ENCODE peak calls at places on chromosomes 4 and X, in seven cellular contexts. Z is left cardiac atrium; V is NCI-H1930; X is activated CD8-positive, alpha-beta memory T cell treated with anti-CD3 and anti-CD28 coated beads, Interleukin-2, amount 50 U/mL, for 4 hours; R is stimulated activated CD4-positive, alpha-beta T cell treated with anti-CD3 and anti-CD28 coated beads, Interleukin-2, amount 100 ng/mL, for 48 hours; J is Ammon's horn; Y is HTR-8/SVneo. M is an unnamed sample.

GRCh38 chr4:145099653-145100052 is 1.5 kb downstream of the ABCE1 start:
- DNase-seq in Z (no peak), V (no peak), X (no peak), R (no peak), J (no peak), Y (no peak), M (no peak)

GRCh38 chr4:55125763-55126541 is 557 bp upstream of the KDR start:
- DNase-seq in Z (peak), V (no peak), X (no peak), R (no peak), J (no peak), Y (peak), M (no peak)

GRCh38 chrX:47936224-47936939 is 67.4 kb downstream of the ZNF182 start:
- DNase-seq in Z (no peak), V (no peak), X (no peak), R (no peak), J (peak), Y (no peak), M (no peak)

GRCh38 chr4:66639361-66639760 is 905.9 kb downstream of the CENPC start:
- DNase-seq in Z (no peak), V (no peak), X (no peak), R (no peak), J (no peak), Y (no peak), M (no peak)

GRCh38 chr4:73589887-73590801 is 30.1 kb downstream of the RASSF6 start:
- DNase-seq in Z (no peak), V (peak), X (no peak), R (no peak), J (no peak), Y (no peak), M (no peak)

GRCh38 chr4:76232681-76233080 is 18.8 kb upstream of the FAM47E start:
- DNase-seq in Z (no peak), V (no peak), X (no peak), R (no peak), J (no peak), Y (no peak), M (no peak)

GRCh38 chrX:85375333-85375738 is 4.1 kb downstream of the POF1B start:
- DNase-seq in Z (no peak), V (no peak), X (no peak), R (no peak), J (no peak), Y (no peak), M (no peak)

GRCh38 chrX:153769865-153770605 is 6.0 kb downstream of the PLXNB3 start:
- DNase-seq in Z (no peak), V (no peak), X (peak), R (no peak), J (no peak), Y (no peak), M (no peak)

GRCh38 chr4:2340272-2341061 is 78.0 kb downstream of the ZFYVE28 start:
- DNase-seq in Z (no peak), V (no peak), X (no peak), R (no peak), J (no peak), Y (no peak), M (no peak)

GRCh38 chrX:103792916-103793540 is 16.4 kb downstream of the PLP1 start:
- DNase-seq in Z (no peak), V (no peak), X (no peak), R (no peak), J (no peak), Y (peak), M (no peak)

GRCh38 chr4:181908168-181908567 is 335.0 kb upstream of the TENM3 start:
- DNase-seq in Z (no peak), V (no peak), X (no peak), R (no peak), J (no peak), Y (no peak), M (no peak)

GRCh38 chrX:38985375-38985774 is 184.1 kb downstream of the MID1IP1 start:
- DNase-seq in Z (no peak), V (no peak), X (no peak), R (no peak), J (peak), Y (no peak), M (no peak)

M was measured in kidney epithelial cell.